ENCODE peak calls at places on chromosomes 11 and 22, in four cellular contexts. One of them, this sample, is unnamed.

GRCh38 chr11:110818032-110818687 is 105.9 kb upstream of the ARHGAP20 start:
- DNase-seq in IMR-90: peak
- DNase-seq in neuronal stem cell: no peak
- DNase-seq in A549: no peak
- DNase-seq in this sample: no peak

GRCh38 chr11:107157809-107158187 is 139.5 kb upstream of the GUCY1A2 start:
- DNase-seq in IMR-90: no peak
- DNase-seq in neuronal stem cell: no peak
- DNase-seq in A549: peak
- DNase-seq in this sample: no peak

GRCh38 chr11:7506243-7506642 is 7.6 kb upstream of the PPFIBP2 start:
- DNase-seq in IMR-90: no peak
- DNase-seq in neuronal stem cell: no peak
- DNase-seq in A549: no peak
- DNase-seq in this sample: no peak

GRCh38 chr11:130314749-130315285 is at the start of gene ZBTB44:
- DNase-seq in IMR-90: peak
- DNase-seq in neuronal stem cell: peak
- DNase-seq in A549: peak
- DNase-seq in this sample: peak

GRCh38 chr11:75152090-75152489 is 1.2 kb downstream of the SLCO2B1 start:
- DNase-seq in IMR-90: no peak
- DNase-seq in neuronal stem cell: no peak
- DNase-seq in A549: no peak
- DNase-seq in this sample: peak

GRCh38 chr22:31947296-31947695 is 3.0 kb downstream of the YWHAH start:
- DNase-seq in IMR-90: no peak
- DNase-seq in neuronal stem cell: no peak
- DNase-seq in A549: peak
- DNase-seq in this sample: no peak

GRCh38 chr11:85922367-85922766 is 67.2 kb downstream of the CCDC83 start:
- DNase-seq in IMR-90: no peak
- DNase-seq in neuronal stem cell: no peak
- DNase-seq in A549: no peak
- DNase-seq in this sample: no peak

GRCh38 chr11:61480936-61481335 is 27.6 kb upstream of the LRRC10B start:
- DNase-seq in IMR-90: no peak
- DNase-seq in neuronal stem cell: peak
- DNase-seq in A549: peak
- DNase-seq in this sample: peak

GRCh38 chr11:14446701-14447169 is 52.9 kb downstream of the COPB1 start:
- DNase-seq in IMR-90: peak
- DNase-seq in neuronal stem cell: no peak
- DNase-seq in A549: peak
- DNase-seq in this sample: no peak

GRCh38 chr22:43867839-43868652 is 5.7 kb upstream of the SULT4A1 start:
- DNase-seq in IMR-90: peak
- DNase-seq in neuronal stem cell: peak
- DNase-seq in A549: peak
- DNase-seq in this sample: peak

GRCh38 chr11:41920374-41920773 is 460.9 kb upstream of the LRRC4C start:
- DNase-seq in IMR-90: no peak
- DNase-seq in neuronal stem cell: no peak
- DNase-seq in A549: no peak
- DNase-seq in this sample: no peak

GRCh38 chr11:20668844-20669832 is at the start of gene NELL1:
- DNase-seq in IMR-90: no peak
- DNase-seq in neuronal stem cell: no peak
- DNase-seq in A549: no peak
- DNase-seq in this sample: peak

GRCh38 chr22:30301995-30302809 is 12.9 kb upstream of the CASTOR1 start:
- DNase-seq in IMR-90: peak
- DNase-seq in neuronal stem cell: no peak
- DNase-seq in A549: no peak
- DNase-seq in this sample: peak

GRCh38 chr11:47345890-47346563 is 6.5 kb downstream of the MYBPC3 start:
- DNase-seq in IMR-90: no peak
- DNase-seq in neuronal stem cell: no peak
- DNase-seq in A549: no peak
- DNase-seq in this sample: no peak

GRCh38 chr22:30381250-30381649 is 6.0 kb downstream of the RNF215 start:
- DNase-seq in IMR-90: no peak
- DNase-seq in neuronal stem cell: no peak
- DNase-seq in A549: no peak
- DNase-seq in this sample: no peak

GRCh38 chr11:67494371-67495233 is 10.6 kb downstream of the PITPNM1 start:
- DNase-seq in IMR-90: no peak
- DNase-seq in neuronal stem cell: no peak
- DNase-seq in A549: no peak
- DNase-seq in this sample: no peak

GRCh38 chr22:29817724-29818123 is 20.4 kb downstream of the ASCC2 start:
- DNase-seq in IMR-90: no peak
- DNase-seq in neuronal stem cell: no peak
- DNase-seq in A549: no peak
- DNase-seq in this sample: no peak

GRCh38 chr11:124751391-124751740 is 689 bp downstream of the VSIG2 start:
- DNase-seq in IMR-90: no peak
- DNase-seq in neuronal stem cell: no peak
- DNase-seq in A549: no peak
- DNase-seq in this sample: no peak

GRCh38 chr22:16717699-16718558 is 107.3 kb downstream of the XKR3 start:
- DNase-seq in IMR-90: no peak
- DNase-seq in neuronal stem cell: no peak
- DNase-seq in A549: no peak
- DNase-seq in this sample: no peak

GRCh38 chr22:45823331-45823730 is 151.7 kb downstream of the ATXN10 start:
- DNase-seq in IMR-90: no peak
- DNase-seq in neuronal stem cell: no peak
- DNase-seq in A549: no peak
- DNase-seq in this sample: no peak

GRCh38 chr22:36366291-36366708 is 21.5 kb downstream of the MYH9 start:
- DNase-seq in IMR-90: peak
- DNase-seq in neuronal stem cell: no peak
- DNase-seq in A549: no peak
- DNase-seq in this sample: no peak

DNA sequence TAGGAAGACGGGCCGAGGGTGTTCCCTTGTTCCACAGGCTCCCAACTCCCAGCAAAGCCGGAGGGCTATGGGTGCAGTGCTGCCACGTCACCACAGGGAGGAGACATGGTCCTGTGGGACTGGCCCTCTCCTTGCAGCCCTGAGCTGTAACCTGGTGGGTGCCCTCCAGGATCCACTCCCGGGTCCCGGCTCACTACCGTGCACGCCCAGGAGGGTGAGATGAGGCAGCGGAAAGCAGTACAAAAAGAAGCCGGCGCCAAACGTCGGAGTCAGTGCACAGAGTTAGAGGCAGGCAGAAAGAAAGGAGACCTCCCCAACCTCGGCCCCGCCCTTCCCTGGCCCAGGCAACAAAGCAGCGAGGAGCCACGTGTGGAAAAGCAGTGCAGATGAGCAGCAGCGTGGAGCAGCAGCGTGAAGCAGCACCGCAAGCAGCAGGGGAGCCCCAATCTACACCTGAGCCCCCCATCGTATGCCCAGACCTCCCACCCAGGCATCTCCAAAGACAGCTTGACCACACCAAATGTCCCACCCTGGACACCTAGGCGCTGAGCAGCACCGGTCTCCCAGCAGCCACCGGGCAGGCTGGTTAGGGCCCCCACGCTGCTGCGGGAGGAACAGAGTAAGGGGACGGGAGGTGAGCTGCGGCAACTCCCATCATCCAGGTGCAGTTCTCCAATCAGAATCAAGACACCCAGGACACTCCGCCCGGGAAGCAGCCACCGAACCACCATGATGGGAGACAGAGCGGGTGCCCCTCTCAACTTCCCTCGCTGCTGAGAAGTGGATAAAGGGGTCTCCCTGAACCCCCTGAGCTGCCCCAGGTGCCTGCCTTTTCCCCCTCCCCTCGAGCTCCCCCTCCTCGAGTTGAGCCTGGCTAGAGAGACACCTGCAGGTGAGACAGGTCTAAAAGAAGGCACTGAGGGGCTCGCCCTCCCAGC is 28.8 kb downstream of the IGSF9B start:
- DNase-seq in IMR-90: peak
- DNase-seq in neuronal stem cell: no peak
- DNase-seq in A549: peak
- DNase-seq in this sample: peak
- H3K4me3 ChIP-seq in IMR-90: no peak
- H3K4me3 ChIP-seq in neuronal stem cell: no peak
- H3K4me3 ChIP-seq in A549: no peak
- H3K4me3 ChIP-seq in this sample: no peak

GRCh38 chr11:78514922-78515502 is 59.7 kb downstream of the NARS2 start:
- DNase-seq in IMR-90: no peak
- DNase-seq in neuronal stem cell: no peak
- DNase-seq in A549: no peak
- DNase-seq in this sample: no peak
- H3K4me3 ChIP-seq in IMR-90: no peak
- H3K4me3 ChIP-seq in neuronal stem cell: no peak
- H3K4me3 ChIP-seq in A549: no peak
- H3K4me3 ChIP-seq in this sample: no peak

DNA sequence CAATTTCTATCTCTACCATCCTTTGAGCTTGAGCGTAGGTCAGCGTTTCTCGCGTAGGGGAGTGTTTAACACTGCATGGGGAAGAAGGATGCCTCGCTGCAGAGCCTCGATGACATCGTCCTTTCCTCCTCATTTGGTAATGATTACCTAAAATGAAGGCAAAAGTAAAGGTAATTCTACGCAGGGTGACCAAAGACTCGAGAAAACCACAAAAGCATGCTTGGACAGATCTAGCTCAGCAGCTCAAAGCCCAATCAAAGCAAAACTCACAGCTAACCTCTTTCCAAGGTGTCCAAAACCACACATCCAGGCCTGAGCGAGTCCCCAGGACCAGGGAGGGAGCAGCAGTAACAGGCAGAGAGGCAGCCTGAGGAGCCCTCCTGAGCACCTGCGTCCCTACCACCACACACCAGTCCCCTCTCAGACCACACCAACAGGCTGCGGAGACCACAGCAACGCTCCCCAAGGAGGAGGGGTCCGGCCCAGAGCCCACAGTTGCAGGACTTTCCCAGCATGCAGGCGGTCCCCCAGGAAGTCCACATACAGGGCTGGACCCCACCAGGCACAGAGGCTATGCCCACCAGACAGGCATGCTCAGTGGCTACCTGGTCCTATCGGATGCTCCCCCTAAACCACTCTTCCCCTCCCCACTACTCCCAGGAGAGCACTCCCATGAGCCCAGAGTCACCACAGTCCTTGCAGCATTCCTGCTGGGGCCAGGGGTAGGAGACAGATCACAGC is 3.3 kb downstream of the BRD1 start:
- DNase-seq in IMR-90: no peak
- DNase-seq in neuronal stem cell: no peak
- DNase-seq in A549: no peak
- DNase-seq in this sample: no peak
- H3K4me3 ChIP-seq in IMR-90: no peak
- H3K4me3 ChIP-seq in neuronal stem cell: no peak
- H3K4me3 ChIP-seq in A549: no peak
- H3K4me3 ChIP-seq in this sample: no peak

GRCh38 chr11:120882237-120882636 is 141.7 kb upstream of the TBCEL start:
- DNase-seq in IMR-90: no peak
- DNase-seq in neuronal stem cell: no peak
- DNase-seq in A549: no peak
- DNase-seq in this sample: no peak
- H3K4me3 ChIP-seq in IMR-90: no peak
- H3K4me3 ChIP-seq in neuronal stem cell: no peak
- H3K4me3 ChIP-seq in A549: no peak
- H3K4me3 ChIP-seq in this sample: no peak

GRCh38 chr11:116244425-116244824 is 528.4 kb downstream of the BUD13 start:
- DNase-seq in IMR-90: no peak
- DNase-seq in neuronal stem cell: no peak
- DNase-seq in A549: no peak
- DNase-seq in this sample: no peak

GRCh38 chr11:116243975-116244374 is 528.8 kb downstream of the BUD13 start:
- DNase-seq in IMR-90: no peak
- DNase-seq in neuronal stem cell: no peak
- DNase-seq in A549: no peak
- DNase-seq in this sample: no peak

GRCh38 chr11:116240661-116241060 is 532.1 kb downstream of the BUD13 start:
- DNase-seq in IMR-90: no peak
- DNase-seq in neuronal stem cell: no peak
- DNase-seq in A549: no peak
- DNase-seq in this sample: peak

GRCh38 chr11:116234989-116235567 is 537.7 kb downstream of the BUD13 start:
- DNase-seq in IMR-90: no peak
- DNase-seq in neuronal stem cell: no peak
- DNase-seq in A549: no peak
- DNase-seq in this sample: no peak

DNA sequence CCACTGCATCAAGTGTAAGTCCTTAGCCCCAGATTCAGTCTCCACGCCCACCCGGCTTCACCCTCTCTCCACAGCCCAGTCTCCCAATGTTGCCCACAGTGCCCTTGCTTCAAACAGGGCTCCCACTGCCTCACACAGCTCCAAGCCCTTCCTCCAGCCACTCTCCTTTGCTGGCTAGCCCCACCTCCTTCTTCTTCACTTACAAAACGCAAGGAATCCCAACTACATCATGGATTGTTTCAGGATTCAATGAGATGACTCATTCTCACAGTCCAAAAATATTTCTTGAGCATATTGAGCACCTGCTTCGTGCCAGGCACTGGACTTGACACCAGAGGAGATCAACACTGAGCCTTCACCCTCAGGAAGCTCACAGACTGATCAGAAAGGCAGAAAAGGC is 533.5 kb downstream of the BUD13 start:
- DNase-seq in IMR-90: no peak
- DNase-seq in neuronal stem cell: no peak
- DNase-seq in A549: no peak
- DNase-seq in this sample: no peak
- H3K4me3 ChIP-seq in IMR-90: no peak
- H3K4me3 ChIP-seq in neuronal stem cell: no peak
- H3K4me3 ChIP-seq in A549: no peak
- H3K4me3 ChIP-seq in this sample: no peak

DNA sequence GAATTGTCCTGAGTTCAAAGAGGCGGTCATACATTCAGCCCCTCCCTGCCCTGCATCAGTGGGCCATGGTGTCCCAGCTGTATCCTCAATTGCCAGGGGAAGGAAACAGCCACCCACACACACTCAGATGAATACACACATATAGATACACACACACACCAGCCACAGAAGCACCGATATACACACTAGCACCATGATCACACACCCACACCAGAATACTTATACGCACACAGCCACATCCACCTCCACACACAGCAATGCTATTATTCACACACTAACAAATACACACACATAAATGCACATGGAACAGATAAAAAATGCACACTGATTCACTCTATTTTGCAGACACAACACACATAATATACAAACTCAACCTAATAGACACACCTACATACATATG is 1.4 kb downstream of the PDE2A start:
- DNase-seq in IMR-90: no peak
- DNase-seq in neuronal stem cell: no peak
- DNase-seq in A549: no peak
- DNase-seq in this sample: no peak
- H3K4me3 ChIP-seq in IMR-90: no peak
- H3K4me3 ChIP-seq in neuronal stem cell: no peak
- H3K4me3 ChIP-seq in A549: no peak
- H3K4me3 ChIP-seq in this sample: no peak